ENCODE peak calls at places on chromosomes 3 and 15, in eight cellular contexts. One of them, this sample, is unnamed.

GRCh38 chr3:72721696-72722381 is 126.4 kb downstream of the SHQ1 start:
- DNase-seq in uterus: no peak
- DNase-seq in Peyer's patch: no peak
- DNase-seq in OCI-LY7: no peak
- DNase-seq in cardiac muscle cell: peak
- DNase-seq in neural progenitor cell: peak
- DNase-seq in PC-3: no peak
- DNase-seq in lower leg skin: no peak
- DNase-seq in this sample: no peak

GRCh38 chr3:161263057-161263456 is 41.9 kb downstream of the NMD3 start:
- DNase-seq in neural progenitor cell: no peak
- DNase-seq in PC-3: peak
- DNase-seq in uterus: no peak
- DNase-seq in Peyer's patch: no peak
- DNase-seq in cardiac muscle cell: no peak
- DNase-seq in OCI-LY7: no peak
- DNase-seq in lower leg skin: no peak
- DNase-seq in this sample: no peak

GRCh38 chr3:164452707-164453106 is 625.6 kb downstream of the SI start:
- DNase-seq in lower leg skin: no peak
- DNase-seq in cardiac muscle cell: no peak
- DNase-seq in neural progenitor cell: no peak
- DNase-seq in Peyer's patch: no peak
- DNase-seq in uterus: no peak
- DNase-seq in PC-3: no peak
- DNase-seq in OCI-LY7: no peak
- DNase-seq in this sample: no peak

GRCh38 chr15:63344737-63345390 is 36.8 kb downstream of the CA12 start:
- DNase-seq in OCI-LY7: no peak
- DNase-seq in neural progenitor cell: no peak
- DNase-seq in cardiac muscle cell: no peak
- DNase-seq in uterus: no peak
- DNase-seq in lower leg skin: no peak
- DNase-seq in PC-3: no peak
- DNase-seq in Peyer's patch: no peak
- DNase-seq in this sample: no peak

GRCh38 chr3:166425900-166426611 is 588.8 kb upstream of the BCHE start:
- DNase-seq in OCI-LY7: no peak
- DNase-seq in uterus: no peak
- DNase-seq in neural progenitor cell: peak
- DNase-seq in PC-3: peak
- DNase-seq in cardiac muscle cell: peak
- DNase-seq in lower leg skin: peak
- DNase-seq in Peyer's patch: no peak
- DNase-seq in this sample: no peak

GRCh38 chr15:45829336-45830153 is 194.7 kb downstream of the SQOR start:
- DNase-seq in Peyer's patch: no peak
- DNase-seq in OCI-LY7: no peak
- DNase-seq in neural progenitor cell: no peak
- DNase-seq in cardiac muscle cell: no peak
- DNase-seq in uterus: no peak
- DNase-seq in lower leg skin: no peak
- DNase-seq in PC-3: no peak
- DNase-seq in this sample: no peak

GRCh38 chr3:49674491-49674983 is 386 bp downstream of the APEH start:
- DNase-seq in lower leg skin: no peak
- DNase-seq in PC-3: no peak
- DNase-seq in OCI-LY7: no peak
- DNase-seq in Peyer's patch: no peak
- DNase-seq in uterus: no peak
- DNase-seq in cardiac muscle cell: no peak
- DNase-seq in neural progenitor cell: no peak
- DNase-seq in this sample: no peak

GRCh38 chr15:77851696-77852095 is 219.0 kb upstream of the LINGO1 start:
- DNase-seq in neural progenitor cell: no peak
- DNase-seq in cardiac muscle cell: no peak
- DNase-seq in PC-3: no peak
- DNase-seq in lower leg skin: no peak
- DNase-seq in OCI-LY7: no peak
- DNase-seq in uterus: no peak
- DNase-seq in Peyer's patch: no peak
- DNase-seq in this sample: peak

GRCh38 chr3:13626915-13627460 is 78.1 kb downstream of the FBLN2 start:
- DNase-seq in lower leg skin: no peak
- DNase-seq in neural progenitor cell: no peak
- DNase-seq in PC-3: no peak
- DNase-seq in OCI-LY7: no peak
- DNase-seq in cardiac muscle cell: no peak
- DNase-seq in Peyer's patch: no peak
- DNase-seq in uterus: no peak
- DNase-seq in this sample: peak

GRCh38 chr3:127299276-127299675 is 11.4 kb upstream of the PRR20G start:
- DNase-seq in OCI-LY7: no peak
- DNase-seq in cardiac muscle cell: no peak
- DNase-seq in neural progenitor cell: no peak
- DNase-seq in uterus: no peak
- DNase-seq in Peyer's patch: no peak
- DNase-seq in lower leg skin: no peak
- DNase-seq in PC-3: no peak
- DNase-seq in this sample: no peak

GRCh38 chr3:82329300-82329699 is 567.9 kb upstream of the GBE1 start:
- DNase-seq in lower leg skin: no peak
- DNase-seq in uterus: no peak
- DNase-seq in cardiac muscle cell: peak
- DNase-seq in PC-3: peak
- DNase-seq in Peyer's patch: no peak
- DNase-seq in neural progenitor cell: no peak
- DNase-seq in OCI-LY7: no peak
- DNase-seq in this sample: no peak
- TF ChIP-seq CTCF in lower leg skin: no peak
- TF ChIP-seq CTCF in uterus: no peak
- TF ChIP-seq CTCF in cardiac muscle cell: peak
- TF ChIP-seq CTCF in PC-3: peak
- TF ChIP-seq CTCF in Peyer's patch: no peak
- TF ChIP-seq CTCF in neural progenitor cell: peak
- TF ChIP-seq CTCF in OCI-LY7: peak
- TF ChIP-seq CTCF in this sample: peak

DNA sequence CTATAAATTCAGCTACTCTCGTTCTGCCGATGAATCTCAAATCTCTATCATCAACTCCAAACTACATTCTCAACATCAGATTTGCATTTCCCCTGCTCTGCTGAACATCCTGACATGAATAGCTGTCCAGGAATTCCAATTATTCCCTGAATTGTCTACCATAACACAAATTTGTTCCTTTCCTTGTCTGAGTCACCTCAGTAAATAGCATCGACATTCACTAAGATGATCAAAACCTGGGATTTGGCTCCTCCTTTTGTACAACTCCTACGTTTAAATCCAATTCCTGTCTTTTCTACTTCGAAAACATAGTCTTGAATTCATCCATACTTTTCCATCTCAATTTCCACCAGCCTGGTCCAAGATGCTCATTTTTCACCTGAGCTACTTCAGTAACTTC is 107.0 kb downstream of the GREM1 start:
- DNase-seq in uterus: no peak
- DNase-seq in neural progenitor cell: no peak
- DNase-seq in OCI-LY7: no peak
- DNase-seq in Peyer's patch: no peak
- DNase-seq in lower leg skin: no peak
- DNase-seq in cardiac muscle cell: no peak
- DNase-seq in PC-3: peak
- DNase-seq in this sample: no peak
- TF ChIP-seq CTCF in uterus: no peak
- TF ChIP-seq CTCF in neural progenitor cell: no peak
- TF ChIP-seq CTCF in OCI-LY7: no peak
- TF ChIP-seq CTCF in Peyer's patch: no peak
- TF ChIP-seq CTCF in lower leg skin: no peak
- TF ChIP-seq CTCF in cardiac muscle cell: no peak
- TF ChIP-seq CTCF in PC-3: peak
- TF ChIP-seq CTCF in this sample: no peak

DNA sequence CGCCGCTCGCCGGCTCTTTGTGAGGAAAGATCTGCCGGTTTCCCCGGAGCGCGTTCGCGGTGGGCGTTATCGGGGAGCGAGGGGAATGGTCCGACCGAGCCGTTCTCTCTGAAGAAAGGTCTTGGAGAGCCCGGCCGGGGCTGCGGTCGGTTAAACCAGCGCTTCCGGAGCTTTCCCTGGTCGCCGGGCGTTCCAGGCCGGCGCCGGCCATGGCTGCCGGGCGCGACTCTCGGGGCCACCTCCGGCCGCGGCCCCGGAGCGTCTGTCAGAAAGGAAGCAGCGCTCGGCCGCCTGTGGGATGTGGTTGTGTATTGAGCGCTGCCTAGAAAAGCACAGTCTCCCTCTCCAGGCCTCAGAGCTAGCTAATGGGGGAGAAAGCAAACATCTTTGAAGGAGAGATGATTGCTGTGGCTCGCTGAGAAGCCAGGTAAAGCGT is 731 bp downstream of the FYTTD1 start:
- DNase-seq in uterus: peak
- DNase-seq in PC-3: peak
- DNase-seq in cardiac muscle cell: peak
- DNase-seq in neural progenitor cell: peak
- DNase-seq in OCI-LY7: peak
- DNase-seq in lower leg skin: peak
- DNase-seq in Peyer's patch: peak
- DNase-seq in this sample: peak
- TF ChIP-seq CTCF in uterus: no peak
- TF ChIP-seq CTCF in PC-3: no peak
- TF ChIP-seq CTCF in cardiac muscle cell: no peak
- TF ChIP-seq CTCF in neural progenitor cell: no peak
- TF ChIP-seq CTCF in OCI-LY7: no peak
- TF ChIP-seq CTCF in lower leg skin: no peak
- TF ChIP-seq CTCF in Peyer's patch: peak
- TF ChIP-seq CTCF in this sample: no peak

DNA sequence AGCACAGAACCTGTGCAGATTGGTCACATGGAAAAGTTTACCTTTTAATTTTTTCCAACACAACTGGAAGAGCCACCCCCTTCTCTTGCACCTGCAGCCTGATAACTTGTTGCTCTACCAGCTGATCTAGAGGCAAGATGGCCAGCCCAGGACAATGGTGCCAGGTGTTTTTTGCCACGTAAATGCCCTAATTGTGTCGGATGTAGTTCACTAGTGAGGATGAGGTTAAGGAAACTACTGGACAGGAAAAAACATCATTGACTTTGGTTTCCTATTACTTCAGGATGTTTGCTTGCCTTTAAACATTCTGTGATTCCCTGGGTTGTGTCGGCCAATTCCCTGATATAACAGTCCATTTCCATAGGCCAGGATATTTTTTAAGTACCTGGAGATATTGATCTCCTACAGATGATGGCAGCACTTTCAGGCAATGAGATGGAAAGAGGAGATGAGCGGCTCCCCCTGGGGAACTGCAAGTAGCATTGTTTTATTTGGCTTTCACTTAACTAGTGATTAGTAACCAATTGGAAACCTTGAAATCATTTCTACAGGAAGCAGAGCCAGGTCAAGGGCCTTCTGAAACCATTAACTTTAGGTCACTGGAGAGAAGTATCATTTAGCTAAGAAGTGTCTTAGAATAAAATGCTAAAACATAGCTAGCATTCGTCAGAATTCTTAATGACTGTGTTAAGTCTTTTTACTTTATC is 72.5 kb downstream of the OSBPL10 start:
- DNase-seq in neural progenitor cell: no peak
- DNase-seq in OCI-LY7: peak
- DNase-seq in Peyer's patch: no peak
- DNase-seq in lower leg skin: no peak
- DNase-seq in PC-3: peak
- DNase-seq in cardiac muscle cell: no peak
- DNase-seq in uterus: no peak
- DNase-seq in this sample: no peak
- TF ChIP-seq CTCF in neural progenitor cell: no peak
- TF ChIP-seq CTCF in OCI-LY7: peak
- TF ChIP-seq CTCF in Peyer's patch: no peak
- TF ChIP-seq CTCF in lower leg skin: no peak
- TF ChIP-seq CTCF in PC-3: peak
- TF ChIP-seq CTCF in cardiac muscle cell: no peak
- TF ChIP-seq CTCF in uterus: no peak
- TF ChIP-seq CTCF in this sample: no peak

GRCh38 chr3:101229681-101230080 is 90.7 kb downstream of the IMPG2 start:
- DNase-seq in uterus: no peak
- DNase-seq in cardiac muscle cell: no peak
- DNase-seq in neural progenitor cell: no peak
- DNase-seq in PC-3: peak
- DNase-seq in lower leg skin: no peak
- DNase-seq in Peyer's patch: no peak
- DNase-seq in OCI-LY7: no peak
- DNase-seq in this sample: no peak
- TF ChIP-seq CTCF in uterus: no peak
- TF ChIP-seq CTCF in cardiac muscle cell: peak
- TF ChIP-seq CTCF in neural progenitor cell: no peak
- TF ChIP-seq CTCF in PC-3: peak
- TF ChIP-seq CTCF in lower leg skin: no peak
- TF ChIP-seq CTCF in Peyer's patch: peak
- TF ChIP-seq CTCF in OCI-LY7: peak
- TF ChIP-seq CTCF in this sample: no peak

GRCh38 chr15:93217343-93217742 is 128.3 kb upstream of the RGMA start:
- DNase-seq in uterus: no peak
- DNase-seq in neural progenitor cell: no peak
- DNase-seq in cardiac muscle cell: no peak
- DNase-seq in PC-3: no peak
- DNase-seq in lower leg skin: no peak
- DNase-seq in OCI-LY7: no peak
- DNase-seq in Peyer's patch: no peak
- DNase-seq in this sample: no peak

GRCh38 chr15:93223803-93224202 is 134.8 kb upstream of the RGMA start:
- DNase-seq in uterus: no peak
- DNase-seq in lower leg skin: no peak
- DNase-seq in neural progenitor cell: no peak
- DNase-seq in Peyer's patch: no peak
- DNase-seq in PC-3: no peak
- DNase-seq in OCI-LY7: no peak
- DNase-seq in cardiac muscle cell: no peak
- DNase-seq in this sample: no peak

GRCh38 chr15:93219859-93220258 is 130.8 kb upstream of the RGMA start:
- DNase-seq in Peyer's patch: no peak
- DNase-seq in cardiac muscle cell: no peak
- DNase-seq in uterus: no peak
- DNase-seq in PC-3: no peak
- DNase-seq in neural progenitor cell: no peak
- DNase-seq in lower leg skin: no peak
- DNase-seq in OCI-LY7: no peak
- DNase-seq in this sample: no peak

DNA sequence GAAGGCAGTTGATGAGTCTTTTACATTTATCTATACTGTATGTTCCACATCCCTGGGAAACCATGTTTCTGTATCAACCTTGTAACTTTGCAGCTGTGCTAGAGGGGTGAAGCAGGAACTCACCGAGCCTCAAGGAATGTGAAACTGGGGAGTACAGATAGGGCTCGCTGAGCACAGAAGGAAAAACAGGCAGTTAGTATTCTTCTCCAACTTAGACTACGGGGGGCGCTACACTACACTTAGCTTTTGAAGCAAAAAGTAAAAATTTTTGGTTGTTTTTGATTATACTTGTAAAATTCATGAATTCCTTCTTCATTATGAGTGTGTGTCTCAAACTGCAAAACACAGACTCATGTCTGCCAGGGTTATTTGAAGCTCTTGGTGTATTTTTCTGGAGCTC is 132.7 kb upstream of the RGMA start:
- DNase-seq in neural progenitor cell: peak
- DNase-seq in PC-3: no peak
- DNase-seq in lower leg skin: no peak
- DNase-seq in OCI-LY7: no peak
- DNase-seq in uterus: no peak
- DNase-seq in Peyer's patch: no peak
- DNase-seq in cardiac muscle cell: no peak
- DNase-seq in this sample: no peak
- TF ChIP-seq CTCF in neural progenitor cell: peak
- TF ChIP-seq CTCF in PC-3: no peak
- TF ChIP-seq CTCF in lower leg skin: no peak
- TF ChIP-seq CTCF in OCI-LY7: no peak
- TF ChIP-seq CTCF in uterus: no peak
- TF ChIP-seq CTCF in Peyer's patch: no peak
- TF ChIP-seq CTCF in cardiac muscle cell: no peak
- TF ChIP-seq CTCF in this sample: no peak

GRCh38 chr3:44914936-44915335 is 40.5 kb downstream of the TGM4 start:
- DNase-seq in PC-3: peak
- DNase-seq in Peyer's patch: peak
- DNase-seq in neural progenitor cell: peak
- DNase-seq in lower leg skin: no peak
- DNase-seq in cardiac muscle cell: peak
- DNase-seq in OCI-LY7: peak
- DNase-seq in uterus: no peak
- DNase-seq in this sample: no peak
- TF ChIP-seq CTCF in PC-3: peak
- TF ChIP-seq CTCF in Peyer's patch: peak
- TF ChIP-seq CTCF in neural progenitor cell: peak
- TF ChIP-seq CTCF in lower leg skin: no peak
- TF ChIP-seq CTCF in cardiac muscle cell: peak
- TF ChIP-seq CTCF in OCI-LY7: peak
- TF ChIP-seq CTCF in uterus: no peak
- TF ChIP-seq CTCF in this sample: peak

This sample was measured in lower lobe of right lung.